ENCODE peak calls at places on chromosomes 2 and 18, in six cellular contexts. One of them, this sample, is unnamed.

GRCh38 chr2:196660264-196660663 is 20.7 kb downstream of the CCDC150 start:
- DNase-seq in HFFc6: peak
- DNase-seq in neural progenitor cell: no peak
- DNase-seq in OCI-LY7: no peak
- DNase-seq in heart left ventricle: no peak
- DNase-seq in nephron progenitor cell: no peak
- DNase-seq in this sample: no peak

GRCh38 chr18:9428862-9429661 is 46.3 kb upstream of the RALBP1 start:
- DNase-seq in OCI-LY7: no peak
- DNase-seq in heart left ventricle: no peak
- DNase-seq in nephron progenitor cell: no peak
- DNase-seq in neural progenitor cell: no peak
- DNase-seq in HFFc6: no peak
- DNase-seq in this sample: no peak

GRCh38 chr2:138827426-138828054 is 47.4 kb upstream of the NXPH2 start:
- DNase-seq in heart left ventricle: no peak
- DNase-seq in OCI-LY7: peak
- DNase-seq in nephron progenitor cell: peak
- DNase-seq in neural progenitor cell: peak
- DNase-seq in HFFc6: peak
- DNase-seq in this sample: peak

GRCh38 chr2:240591226-240591625 is 4.7 kb downstream of the CAPN10 start:
- DNase-seq in neural progenitor cell: no peak
- DNase-seq in heart left ventricle: no peak
- DNase-seq in OCI-LY7: no peak
- DNase-seq in HFFc6: peak
- DNase-seq in nephron progenitor cell: no peak
- DNase-seq in this sample: no peak

GRCh38 chr2:205733648-205734047 is 51.3 kb downstream of the NRP2 start:
- DNase-seq in neural progenitor cell: peak
- DNase-seq in OCI-LY7: no peak
- DNase-seq in HFFc6: no peak
- DNase-seq in nephron progenitor cell: peak
- DNase-seq in heart left ventricle: no peak
- DNase-seq in this sample: no peak

GRCh38 chr18:79857082-79857661 is 59.4 kb downstream of the KCNG2 start:
- DNase-seq in neural progenitor cell: no peak
- DNase-seq in HFFc6: no peak
- DNase-seq in nephron progenitor cell: no peak
- DNase-seq in OCI-LY7: no peak
- DNase-seq in heart left ventricle: no peak
- DNase-seq in this sample: no peak

GRCh38 chr2:210302326-210302725 is 12.6 kb downstream of the MYL1 start:
- DNase-seq in heart left ventricle: no peak
- DNase-seq in neural progenitor cell: no peak
- DNase-seq in OCI-LY7: no peak
- DNase-seq in nephron progenitor cell: no peak
- DNase-seq in HFFc6: no peak
- DNase-seq in this sample: no peak

GRCh38 chr2:9266711-9267110 is 60.1 kb downstream of the ASAP2 start:
- DNase-seq in OCI-LY7: no peak
- DNase-seq in HFFc6: no peak
- DNase-seq in nephron progenitor cell: no peak
- DNase-seq in neural progenitor cell: no peak
- DNase-seq in heart left ventricle: no peak
- DNase-seq in this sample: no peak

GRCh38 chr2:96265349-96265839 is 403 bp downstream of the TMEM127 start:
- DNase-seq in OCI-LY7: peak
- DNase-seq in neural progenitor cell: peak
- DNase-seq in nephron progenitor cell: peak
- DNase-seq in HFFc6: no peak
- DNase-seq in heart left ventricle: peak
- DNase-seq in this sample: no peak

GRCh38 chr18:22171839-22172582 is 2.6 kb downstream of the GATA6 start:
- DNase-seq in HFFc6: no peak
- DNase-seq in OCI-LY7: no peak
- DNase-seq in nephron progenitor cell: peak
- DNase-seq in neural progenitor cell: peak
- DNase-seq in heart left ventricle: no peak
- DNase-seq in this sample: no peak

GRCh38 chr2:42238644-42239288 is 69.6 kb downstream of the EML4 start:
- DNase-seq in nephron progenitor cell: peak
- DNase-seq in OCI-LY7: peak
- DNase-seq in neural progenitor cell: peak
- DNase-seq in HFFc6: peak
- DNase-seq in heart left ventricle: no peak
- DNase-seq in this sample: peak

GRCh38 chr2:144379891-144380311 is 140.0 kb downstream of the ZEB2 start:
- DNase-seq in nephron progenitor cell: peak
- DNase-seq in heart left ventricle: no peak
- DNase-seq in OCI-LY7: no peak
- DNase-seq in HFFc6: no peak
- DNase-seq in neural progenitor cell: peak
- DNase-seq in this sample: peak

GRCh38 chr2:25043241-25043867 is 1.5 kb downstream of the EFR3B start:
- DNase-seq in HFFc6: peak
- DNase-seq in OCI-LY7: no peak
- DNase-seq in neural progenitor cell: peak
- DNase-seq in nephron progenitor cell: peak
- DNase-seq in heart left ventricle: no peak
- DNase-seq in this sample: no peak

GRCh38 chr2:221836091-221836490 is 264.0 kb upstream of the EPHA4 start:
- DNase-seq in heart left ventricle: no peak
- DNase-seq in neural progenitor cell: no peak
- DNase-seq in HFFc6: no peak
- DNase-seq in nephron progenitor cell: no peak
- DNase-seq in OCI-LY7: no peak
- DNase-seq in this sample: no peak

GRCh38 chr2:119066272-119066804 is 92.2 kb downstream of the C1QL2 start:
- DNase-seq in neural progenitor cell: no peak
- DNase-seq in OCI-LY7: no peak
- DNase-seq in HFFc6: peak
- DNase-seq in nephron progenitor cell: no peak
- DNase-seq in heart left ventricle: no peak
- DNase-seq in this sample: no peak

GRCh38 chr2:126912201-126912600 is 13.5 kb downstream of the TEX51 start:
- DNase-seq in HFFc6: no peak
- DNase-seq in neural progenitor cell: no peak
- DNase-seq in nephron progenitor cell: no peak
- DNase-seq in OCI-LY7: no peak
- DNase-seq in heart left ventricle: no peak
- DNase-seq in this sample: peak

GRCh38 chr2:233453916-233454315 is 99.6 kb downstream of the DGKD start:
- DNase-seq in neural progenitor cell: no peak
- DNase-seq in HFFc6: no peak
- DNase-seq in heart left ventricle: no peak
- DNase-seq in nephron progenitor cell: no peak
- DNase-seq in OCI-LY7: no peak
- DNase-seq in this sample: no peak

GRCh38 chr18:58611471-58612131 is 17.3 kb downstream of the ALPK2 start:
- DNase-seq in heart left ventricle: no peak
- DNase-seq in HFFc6: peak
- DNase-seq in nephron progenitor cell: peak
- DNase-seq in OCI-LY7: no peak
- DNase-seq in neural progenitor cell: peak
- DNase-seq in this sample: no peak

GRCh38 chr2:170462433-170463205 is 252.5 kb upstream of the SP5 start:
- DNase-seq in HFFc6: no peak
- DNase-seq in neural progenitor cell: no peak
- DNase-seq in heart left ventricle: no peak
- DNase-seq in OCI-LY7: no peak
- DNase-seq in nephron progenitor cell: no peak
- DNase-seq in this sample: no peak

GRCh38 chr2:220194630-220195029 is 567.2 kb downstream of the SLC4A3 start:
- DNase-seq in heart left ventricle: no peak
- DNase-seq in HFFc6: no peak
- DNase-seq in nephron progenitor cell: no peak
- DNase-seq in neural progenitor cell: no peak
- DNase-seq in OCI-LY7: no peak
- DNase-seq in this sample: no peak
- TF ChIP-seq CTCF in heart left ventricle: no peak
- TF ChIP-seq CTCF in HFFc6: no peak
- TF ChIP-seq CTCF in nephron progenitor cell: no peak
- TF ChIP-seq CTCF in neural progenitor cell: no peak
- TF ChIP-seq CTCF in OCI-LY7: no peak
- TF ChIP-seq CTCF in this sample: no peak

GRCh38 chr2:230999477-230999876 is 3.6 kb downstream of the SPATA3 start:
- DNase-seq in nephron progenitor cell: no peak
- DNase-seq in HFFc6: no peak
- DNase-seq in OCI-LY7: no peak
- DNase-seq in heart left ventricle: no peak
- DNase-seq in neural progenitor cell: no peak
- DNase-seq in this sample: no peak

GRCh38 chr2:231001036-231001435 is 5.1 kb downstream of the SPATA3 start:
- DNase-seq in HFFc6: no peak
- DNase-seq in nephron progenitor cell: no peak
- DNase-seq in OCI-LY7: no peak
- DNase-seq in neural progenitor cell: no peak
- DNase-seq in heart left ventricle: no peak
- DNase-seq in this sample: no peak

GRCh38 chr2:231001921-231002320 is 6.0 kb downstream of the SPATA3 start:
- DNase-seq in heart left ventricle: no peak
- DNase-seq in HFFc6: no peak
- DNase-seq in OCI-LY7: no peak
- DNase-seq in neural progenitor cell: no peak
- DNase-seq in nephron progenitor cell: no peak
- DNase-seq in this sample: no peak

GRCh38 chr2:230998882-230999281 is 3.0 kb downstream of the SPATA3 start:
- DNase-seq in OCI-LY7: no peak
- DNase-seq in nephron progenitor cell: no peak
- DNase-seq in neural progenitor cell: no peak
- DNase-seq in HFFc6: no peak
- DNase-seq in heart left ventricle: no peak
- DNase-seq in this sample: no peak

GRCh38 chr2:231000211-231000904 is 4.4 kb downstream of the SPATA3 start:
- DNase-seq in OCI-LY7: no peak
- DNase-seq in heart left ventricle: no peak
- DNase-seq in HFFc6: no peak
- DNase-seq in nephron progenitor cell: no peak
- DNase-seq in neural progenitor cell: peak
- DNase-seq in this sample: no peak
- TF ChIP-seq CTCF in OCI-LY7: no peak
- TF ChIP-seq CTCF in heart left ventricle: no peak
- TF ChIP-seq CTCF in HFFc6: no peak
- TF ChIP-seq CTCF in nephron progenitor cell: no peak
- TF ChIP-seq CTCF in neural progenitor cell: peak
- TF ChIP-seq CTCF in this sample: no peak

GRCh38 chr2:104855174-104856085 is 1.5 kb downstream of the POU3F3 start:
- DNase-seq in neural progenitor cell: peak
- DNase-seq in HFFc6: no peak
- DNase-seq in nephron progenitor cell: peak
- DNase-seq in OCI-LY7: no peak
- DNase-seq in heart left ventricle: no peak
- DNase-seq in this sample: no peak
- TF ChIP-seq CTCF in neural progenitor cell: no peak
- TF ChIP-seq CTCF in HFFc6: no peak
- TF ChIP-seq CTCF in nephron progenitor cell: no peak
- TF ChIP-seq CTCF in OCI-LY7: no peak
- TF ChIP-seq CTCF in heart left ventricle: no peak
- TF ChIP-seq CTCF in this sample: no peak

DNA sequence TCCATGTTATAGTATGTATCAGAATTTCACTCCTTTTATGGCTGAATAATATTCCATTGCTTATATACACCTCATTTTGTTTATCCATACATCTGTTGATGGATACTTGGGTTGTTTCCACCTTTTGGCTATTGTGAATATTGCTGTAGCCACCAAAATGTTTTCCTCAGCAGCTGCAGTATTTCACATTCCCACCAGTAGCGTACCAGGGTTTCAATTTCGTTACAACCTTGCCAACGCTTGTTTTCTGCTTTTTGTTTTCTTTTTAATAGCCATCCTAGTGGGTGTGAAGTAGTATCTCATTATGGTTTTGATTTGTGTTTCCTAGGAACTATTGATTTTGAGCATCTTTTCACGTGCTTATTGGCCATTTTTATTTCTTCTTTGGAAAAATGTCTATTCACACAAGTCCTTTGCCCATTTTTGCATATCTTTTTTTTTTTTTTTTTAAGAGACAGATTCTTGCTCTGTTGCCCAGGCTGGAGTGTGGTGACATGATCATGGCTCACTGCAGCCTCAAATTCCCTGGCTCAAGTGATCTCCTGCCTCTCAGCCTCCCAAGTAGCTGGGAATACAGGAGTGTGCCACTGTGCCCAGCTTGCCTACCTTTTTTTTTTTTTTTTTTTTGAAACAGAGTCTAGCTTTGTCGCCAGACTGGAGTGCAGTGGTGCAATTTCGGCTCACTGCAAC is 14.2 kb downstream of the UBXN2A start:
- DNase-seq in OCI-LY7: no peak
- DNase-seq in nephron progenitor cell: no peak
- DNase-seq in neural progenitor cell: no peak
- DNase-seq in HFFc6: no peak
- DNase-seq in heart left ventricle: no peak
- DNase-seq in this sample: no peak
- TF ChIP-seq CTCF in OCI-LY7: no peak
- TF ChIP-seq CTCF in nephron progenitor cell: no peak
- TF ChIP-seq CTCF in neural progenitor cell: no peak
- TF ChIP-seq CTCF in HFFc6: no peak
- TF ChIP-seq CTCF in heart left ventricle: no peak
- TF ChIP-seq CTCF in this sample: no peak

GRCh38 chr2:216139884-216140283 is 30.7 kb downstream of the XRCC5 start:
- DNase-seq in OCI-LY7: peak
- DNase-seq in nephron progenitor cell: peak
- DNase-seq in heart left ventricle: no peak
- DNase-seq in neural progenitor cell: peak
- DNase-seq in HFFc6: no peak
- DNase-seq in this sample: peak
- TF ChIP-seq CTCF in OCI-LY7: peak
- TF ChIP-seq CTCF in nephron progenitor cell: no peak
- TF ChIP-seq CTCF in heart left ventricle: peak
- TF ChIP-seq CTCF in neural progenitor cell: peak
- TF ChIP-seq CTCF in HFFc6: peak
- TF ChIP-seq CTCF in this sample: peak

DNA sequence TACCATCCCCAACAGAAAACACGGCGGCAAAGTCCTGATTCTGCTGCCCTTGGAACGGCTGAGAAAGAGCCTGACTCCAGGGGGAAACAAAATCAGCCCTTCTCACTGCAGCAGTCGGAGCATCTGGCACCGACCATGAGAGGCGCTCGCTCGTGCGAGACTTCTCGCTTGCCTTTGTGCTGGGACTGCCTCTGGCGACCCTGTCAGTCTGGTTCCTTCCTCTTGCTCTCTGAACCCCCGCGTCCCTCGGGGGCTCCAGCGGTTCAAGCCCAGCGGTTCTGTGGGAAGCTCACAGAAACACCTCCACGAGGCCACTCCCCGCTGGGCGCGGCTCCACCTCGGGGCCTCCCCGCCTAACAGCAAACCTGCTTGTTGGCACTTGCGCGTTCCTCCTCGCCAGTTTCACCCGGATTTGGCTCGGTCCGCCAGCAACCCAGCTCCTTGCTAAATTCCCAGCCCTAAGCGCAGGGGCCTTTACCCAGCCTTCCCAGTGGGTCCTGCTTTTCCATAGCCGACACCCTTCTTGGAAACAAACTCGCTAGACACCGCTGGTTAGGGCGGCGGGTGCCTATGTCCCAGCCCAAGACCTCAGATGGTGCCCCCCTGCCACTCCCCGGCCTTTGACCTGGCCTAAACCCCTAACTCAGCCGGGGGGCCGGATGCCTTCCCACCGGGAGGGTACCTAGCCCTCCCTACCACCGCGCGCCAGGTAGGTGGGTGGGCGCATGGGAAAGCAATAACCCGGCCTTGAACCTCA is 2.2 kb downstream of the RND3 start:
- DNase-seq in HFFc6: peak
- DNase-seq in OCI-LY7: no peak
- DNase-seq in neural progenitor cell: peak
- DNase-seq in nephron progenitor cell: peak
- DNase-seq in heart left ventricle: peak
- DNase-seq in this sample: peak
- TF ChIP-seq CTCF in HFFc6: peak
- TF ChIP-seq CTCF in OCI-LY7: no peak
- TF ChIP-seq CTCF in neural progenitor cell: peak
- TF ChIP-seq CTCF in nephron progenitor cell: no peak
- TF ChIP-seq CTCF in heart left ventricle: no peak
- TF ChIP-seq CTCF in this sample: no peak